ENCODE peak calls at places on chromosomes 12 and 14, in five cellular contexts. C, M, R, G and L are unnamed samples.

GRCh38 chr12:168763-169525 is 45.0 kb downstream of the SLC6A12 start:
- DNase-seq in R (no peak), M (no peak), G (no peak), C (no peak), L (no peak)

GRCh38 chr12:111246477-111247011 is 122.4 kb downstream of the PHETA1 start:
- DNase-seq in M (no peak), R (no peak), C (no peak), G (no peak), L (no peak)

GRCh38 chr12:92505373-92506340 is 197.1 kb upstream of the PLEKHG7 start:
- DNase-seq in G (no peak), C (peak; percentile 32), M (no peak), R (peak; percentile 5), L (no peak)

GRCh38 chr14:60095781-60096450 is 4.2 kb downstream of the PCNX4 start:
- DNase-seq in R (no peak), G (no peak), M (no peak), C (no peak), L (no peak)

GRCh38 chr12:96400631-96401060 is 407 bp upstream of the CDK17 start:
- DNase-seq in G (no peak), M (no peak), C (no peak), R (no peak), L (no peak)

GRCh38 chr12:76764856-76765255 is 941 bp downstream of the ZDHHC17 start:
- DNase-seq in R (no peak), C (no peak), G (no peak), M (no peak), L (no peak)

GRCh38 chr12:113889806-113890581 is 76.1 kb downstream of the RBM19 start:
- DNase-seq in G (no peak), C (no peak), R (no peak), M (no peak), L (no peak)

GRCh38 chr12:104718581-104718980 is 239.5 kb downstream of the SLC41A2 start:
- DNase-seq in M (no peak), R (no peak), C (no peak), G (no peak), L (no peak)

GRCh38 chr14:54257424-54257823 is 139.4 kb upstream of the CDKN3 start:
- DNase-seq in R (no peak), G (no peak), C (no peak), M (no peak), L (no peak)

GRCh38 chr12:75479963-75480461 is 543 bp upstream of the GLIPR1 start:
- DNase-seq in R (no peak), G (no peak), C (no peak), M (no peak), L (no peak)

GRCh38 chr12:101925352-101925751 is 48.0 kb downstream of the DRAM1 start:
- DNase-seq in M (no peak), R (no peak), C (no peak), G (no peak), L (no peak)

GRCh38 chr12:47071241-47071852 is 8.1 kb upstream of the PCED1B start:
- DNase-seq in R (no peak), C (no peak), G (no peak), M (no peak), L (peak; percentile 75)

GRCh38 chr14:105399441-105399775 is 1.1 kb downstream of the TEX22 start:
- DNase-seq in R (no peak), C (no peak), M (no peak), G (no peak), L (no peak)

GRCh38 chr14:67166450-67166853 is 22.8 kb upstream of the GARIN2 start:
- DNase-seq in G (peak; percentile 20), C (peak; percentile 4), R (no peak), M (no peak), L (no peak)